ENCODE peak calls at places on chromosomes 5 and 9, in nine cellular contexts. One of them, this sample, is unnamed.

GRCh38 chr9:3329361-3329760 is 196.4 kb downstream of the RFX3 start:
- DNase-seq in BE2C: no peak
- DNase-seq in PC-9: no peak
- DNase-seq in H9: no peak
- DNase-seq in posterior cingulate gyrus: no peak
- DNase-seq in tibial nerve: no peak
- DNase-seq in stimulated activated CD4-positive, alpha-beta T cell treated with anti-CD3 and anti-CD28 coated beads, Interleukin-15, amount 100 ng/mL, for 1 hour: no peak
- DNase-seq in astrocyte of the hippocampus: no peak
- DNase-seq in germinal center: no peak
- DNase-seq in this sample: no peak

GRCh38 chr5:54691644-54692043 is 174.1 kb downstream of the SNX18 start:
- DNase-seq in BE2C: no peak
- DNase-seq in PC-9: no peak
- DNase-seq in H9: no peak
- DNase-seq in posterior cingulate gyrus: no peak
- DNase-seq in tibial nerve: no peak
- DNase-seq in stimulated activated CD4-positive, alpha-beta T cell treated with anti-CD3 and anti-CD28 coated beads, Interleukin-15, amount 100 ng/mL, for 1 hour: no peak
- DNase-seq in astrocyte of the hippocampus: no peak
- DNase-seq in germinal center: no peak
- DNase-seq in this sample: no peak

GRCh38 chr5:6714221-6715041 is 1.2 kb downstream of the TENT4A start:
- DNase-seq in BE2C: peak
- DNase-seq in PC-9: peak
- DNase-seq in H9: no peak
- DNase-seq in posterior cingulate gyrus: no peak
- DNase-seq in tibial nerve: no peak
- DNase-seq in stimulated activated CD4-positive, alpha-beta T cell treated with anti-CD3 and anti-CD28 coated beads, Interleukin-15, amount 100 ng/mL, for 1 hour: peak
- DNase-seq in astrocyte of the hippocampus: peak
- DNase-seq in germinal center: peak
- DNase-seq in this sample: peak

GRCh38 chr9:123562844-123563346 is 206.9 kb downstream of the CRB2 start:
- DNase-seq in BE2C: no peak
- DNase-seq in PC-9: no peak
- DNase-seq in H9: no peak
- DNase-seq in posterior cingulate gyrus: no peak
- DNase-seq in tibial nerve: no peak
- DNase-seq in stimulated activated CD4-positive, alpha-beta T cell treated with anti-CD3 and anti-CD28 coated beads, Interleukin-15, amount 100 ng/mL, for 1 hour: no peak
- DNase-seq in astrocyte of the hippocampus: peak
- DNase-seq in germinal center: no peak
- DNase-seq in this sample: no peak

GRCh38 chr5:671459-672328 is 21.5 kb downstream of the TPPP start:
- DNase-seq in BE2C: peak
- DNase-seq in PC-9: peak
- DNase-seq in H9: peak
- DNase-seq in posterior cingulate gyrus: peak
- DNase-seq in tibial nerve: peak
- DNase-seq in stimulated activated CD4-positive, alpha-beta T cell treated with anti-CD3 and anti-CD28 coated beads, Interleukin-15, amount 100 ng/mL, for 1 hour: peak
- DNase-seq in astrocyte of the hippocampus: peak
- DNase-seq in germinal center: peak
- DNase-seq in this sample: peak

GRCh38 chr5:57447656-57448055 is 35.0 kb downstream of the ACTBL2 start:
- DNase-seq in BE2C: no peak
- DNase-seq in PC-9: no peak
- DNase-seq in H9: no peak
- DNase-seq in posterior cingulate gyrus: no peak
- DNase-seq in tibial nerve: no peak
- DNase-seq in stimulated activated CD4-positive, alpha-beta T cell treated with anti-CD3 and anti-CD28 coated beads, Interleukin-15, amount 100 ng/mL, for 1 hour: no peak
- DNase-seq in astrocyte of the hippocampus: peak
- DNase-seq in germinal center: no peak
- DNase-seq in this sample: no peak

GRCh38 chr9:114123031-114123977 is 24.2 kb upstream of the KIF12 start:
- DNase-seq in BE2C: no peak
- DNase-seq in PC-9: no peak
- DNase-seq in H9: no peak
- DNase-seq in posterior cingulate gyrus: no peak
- DNase-seq in tibial nerve: no peak
- DNase-seq in stimulated activated CD4-positive, alpha-beta T cell treated with anti-CD3 and anti-CD28 coated beads, Interleukin-15, amount 100 ng/mL, for 1 hour: no peak
- DNase-seq in astrocyte of the hippocampus: no peak
- DNase-seq in germinal center: no peak
- DNase-seq in this sample: no peak

GRCh38 chr9:37452611-37453010 is 12.6 kb downstream of the ZBTB5 start:
- DNase-seq in BE2C: no peak
- DNase-seq in PC-9: no peak
- DNase-seq in H9: no peak
- DNase-seq in posterior cingulate gyrus: no peak
- DNase-seq in tibial nerve: no peak
- DNase-seq in stimulated activated CD4-positive, alpha-beta T cell treated with anti-CD3 and anti-CD28 coated beads, Interleukin-15, amount 100 ng/mL, for 1 hour: no peak
- DNase-seq in astrocyte of the hippocampus: no peak
- DNase-seq in germinal center: no peak
- DNase-seq in this sample: no peak

GRCh38 chr9:40911647-40912046 is 216.8 kb downstream of the FOXD4L6 start:
- DNase-seq in BE2C: no peak
- DNase-seq in PC-9: no peak
- DNase-seq in H9: no peak
- DNase-seq in posterior cingulate gyrus: no peak
- DNase-seq in tibial nerve: no peak
- DNase-seq in stimulated activated CD4-positive, alpha-beta T cell treated with anti-CD3 and anti-CD28 coated beads, Interleukin-15, amount 100 ng/mL, for 1 hour: no peak
- DNase-seq in astrocyte of the hippocampus: no peak
- DNase-seq in germinal center: no peak
- DNase-seq in this sample: no peak

GRCh38 chr5:129966071-129966470 is 61.8 kb downstream of the CHSY3 start:
- DNase-seq in BE2C: no peak
- DNase-seq in PC-9: no peak
- DNase-seq in H9: no peak
- DNase-seq in posterior cingulate gyrus: no peak
- DNase-seq in tibial nerve: no peak
- DNase-seq in stimulated activated CD4-positive, alpha-beta T cell treated with anti-CD3 and anti-CD28 coated beads, Interleukin-15, amount 100 ng/mL, for 1 hour: no peak
- DNase-seq in astrocyte of the hippocampus: no peak
- DNase-seq in germinal center: no peak
- DNase-seq in this sample: no peak

GRCh38 chr9:114271556-114272510 is 51.1 kb upstream of the ORM1 start:
- DNase-seq in BE2C: peak
- DNase-seq in PC-9: no peak
- DNase-seq in H9: peak
- DNase-seq in posterior cingulate gyrus: peak
- DNase-seq in tibial nerve: peak
- DNase-seq in stimulated activated CD4-positive, alpha-beta T cell treated with anti-CD3 and anti-CD28 coated beads, Interleukin-15, amount 100 ng/mL, for 1 hour: no peak
- DNase-seq in astrocyte of the hippocampus: no peak
- DNase-seq in germinal center: no peak
- DNase-seq in this sample: no peak

GRCh38 chr9:69317081-69317480 is 7.9 kb upstream of the ENTREP1 start:
- DNase-seq in BE2C: no peak
- DNase-seq in PC-9: no peak
- DNase-seq in H9: no peak
- DNase-seq in posterior cingulate gyrus: no peak
- DNase-seq in tibial nerve: no peak
- DNase-seq in stimulated activated CD4-positive, alpha-beta T cell treated with anti-CD3 and anti-CD28 coated beads, Interleukin-15, amount 100 ng/mL, for 1 hour: no peak
- DNase-seq in astrocyte of the hippocampus: no peak
- DNase-seq in germinal center: no peak
- DNase-seq in this sample: no peak

GRCh38 chr5:138985683-138986082 is 110.5 kb upstream of the LRRTM2 start:
- DNase-seq in BE2C: peak
- DNase-seq in PC-9: no peak
- DNase-seq in H9: peak
- DNase-seq in posterior cingulate gyrus: peak
- DNase-seq in tibial nerve: no peak
- DNase-seq in stimulated activated CD4-positive, alpha-beta T cell treated with anti-CD3 and anti-CD28 coated beads, Interleukin-15, amount 100 ng/mL, for 1 hour: no peak
- DNase-seq in astrocyte of the hippocampus: no peak
- DNase-seq in germinal center: no peak
- DNase-seq in this sample: no peak

GRCh38 chr5:120366047-120366446 is 98.1 kb upstream of the PRR16 start:
- DNase-seq in BE2C: no peak
- DNase-seq in PC-9: no peak
- DNase-seq in H9: no peak
- DNase-seq in posterior cingulate gyrus: no peak
- DNase-seq in tibial nerve: no peak
- DNase-seq in stimulated activated CD4-positive, alpha-beta T cell treated with anti-CD3 and anti-CD28 coated beads, Interleukin-15, amount 100 ng/mL, for 1 hour: no peak
- DNase-seq in astrocyte of the hippocampus: peak
- DNase-seq in germinal center: no peak
- DNase-seq in this sample: no peak

GRCh38 chr9:101481296-101481695 is 45.7 kb upstream of the ALDOB start:
- DNase-seq in BE2C: no peak
- DNase-seq in PC-9: no peak
- DNase-seq in H9: no peak
- DNase-seq in posterior cingulate gyrus: no peak
- DNase-seq in tibial nerve: no peak
- DNase-seq in stimulated activated CD4-positive, alpha-beta T cell treated with anti-CD3 and anti-CD28 coated beads, Interleukin-15, amount 100 ng/mL, for 1 hour: no peak
- DNase-seq in astrocyte of the hippocampus: no peak
- DNase-seq in germinal center: no peak
- DNase-seq in this sample: no peak

GRCh38 chr9:69549310-69550202 is 122.6 kb downstream of the APBA1 start:
- DNase-seq in BE2C: peak
- DNase-seq in PC-9: peak
- DNase-seq in H9: no peak
- DNase-seq in posterior cingulate gyrus: peak
- DNase-seq in tibial nerve: peak
- DNase-seq in stimulated activated CD4-positive, alpha-beta T cell treated with anti-CD3 and anti-CD28 coated beads, Interleukin-15, amount 100 ng/mL, for 1 hour: no peak
- DNase-seq in astrocyte of the hippocampus: peak
- DNase-seq in germinal center: peak
- DNase-seq in this sample: peak

GRCh38 chr5:15500326-15500958 is 462 bp downstream of the FBXL7 start:
- DNase-seq in BE2C: peak
- DNase-seq in PC-9: no peak
- DNase-seq in H9: peak
- DNase-seq in posterior cingulate gyrus: peak
- DNase-seq in tibial nerve: peak
- DNase-seq in stimulated activated CD4-positive, alpha-beta T cell treated with anti-CD3 and anti-CD28 coated beads, Interleukin-15, amount 100 ng/mL, for 1 hour: no peak
- DNase-seq in astrocyte of the hippocampus: peak
- DNase-seq in germinal center: no peak
- DNase-seq in this sample: no peak

GRCh38 chr9:18947772-18948391 is 85.1 kb downstream of the SAXO1 start:
- DNase-seq in BE2C: peak
- DNase-seq in PC-9: no peak
- DNase-seq in H9: no peak
- DNase-seq in posterior cingulate gyrus: no peak
- DNase-seq in tibial nerve: no peak
- DNase-seq in stimulated activated CD4-positive, alpha-beta T cell treated with anti-CD3 and anti-CD28 coated beads, Interleukin-15, amount 100 ng/mL, for 1 hour: no peak
- DNase-seq in astrocyte of the hippocampus: no peak
- DNase-seq in germinal center: no peak
- DNase-seq in this sample: no peak

GRCh38 chr5:149550267-149550582 is 1.0 kb downstream of the CSNK1A1 start:
- DNase-seq in BE2C: no peak
- DNase-seq in PC-9: no peak
- DNase-seq in H9: no peak
- DNase-seq in posterior cingulate gyrus: no peak
- DNase-seq in tibial nerve: peak
- DNase-seq in stimulated activated CD4-positive, alpha-beta T cell treated with anti-CD3 and anti-CD28 coated beads, Interleukin-15, amount 100 ng/mL, for 1 hour: no peak
- DNase-seq in astrocyte of the hippocampus: peak
- DNase-seq in germinal center: peak
- DNase-seq in this sample: no peak

GRCh38 chr5:15008476-15008875 is 136.9 kb upstream of the ANKH start:
- DNase-seq in BE2C: peak
- DNase-seq in PC-9: peak
- DNase-seq in H9: peak
- DNase-seq in posterior cingulate gyrus: peak
- DNase-seq in tibial nerve: peak
- DNase-seq in stimulated activated CD4-positive, alpha-beta T cell treated with anti-CD3 and anti-CD28 coated beads, Interleukin-15, amount 100 ng/mL, for 1 hour: no peak
- DNase-seq in astrocyte of the hippocampus: peak
- DNase-seq in germinal center: no peak
- DNase-seq in this sample: no peak

GRCh38 chr5:55232985-55233928 is at the start of gene CCNO:
- DNase-seq in BE2C: peak
- DNase-seq in PC-9: peak
- DNase-seq in H9: peak
- DNase-seq in posterior cingulate gyrus: peak
- DNase-seq in tibial nerve: peak
- DNase-seq in stimulated activated CD4-positive, alpha-beta T cell treated with anti-CD3 and anti-CD28 coated beads, Interleukin-15, amount 100 ng/mL, for 1 hour: peak
- DNase-seq in astrocyte of the hippocampus: peak
- DNase-seq in germinal center: peak
- DNase-seq in this sample: peak

GRCh38 chr5:35742006-35742405 is 114.7 kb upstream of the IL7R start:
- DNase-seq in BE2C: no peak
- DNase-seq in PC-9: no peak
- DNase-seq in H9: no peak
- DNase-seq in posterior cingulate gyrus: no peak
- DNase-seq in tibial nerve: no peak
- DNase-seq in stimulated activated CD4-positive, alpha-beta T cell treated with anti-CD3 and anti-CD28 coated beads, Interleukin-15, amount 100 ng/mL, for 1 hour: no peak
- DNase-seq in astrocyte of the hippocampus: no peak
- DNase-seq in germinal center: no peak
- DNase-seq in this sample: no peak

GRCh38 chr9:128369024-128369706 is 2.0 kb upstream of the URM1 start:
- DNase-seq in BE2C: no peak
- DNase-seq in PC-9: no peak
- DNase-seq in H9: no peak
- DNase-seq in posterior cingulate gyrus: no peak
- DNase-seq in tibial nerve: no peak
- DNase-seq in stimulated activated CD4-positive, alpha-beta T cell treated with anti-CD3 and anti-CD28 coated beads, Interleukin-15, amount 100 ng/mL, for 1 hour: no peak
- DNase-seq in astrocyte of the hippocampus: no peak
- DNase-seq in germinal center: no peak
- DNase-seq in this sample: no peak

GRCh38 chr9:124260769-124261603 is 3.2 kb downstream of the NEK6 start:
- DNase-seq in BE2C: no peak
- DNase-seq in PC-9: peak
- DNase-seq in H9: no peak
- DNase-seq in posterior cingulate gyrus: no peak
- DNase-seq in tibial nerve: no peak
- DNase-seq in stimulated activated CD4-positive, alpha-beta T cell treated with anti-CD3 and anti-CD28 coated beads, Interleukin-15, amount 100 ng/mL, for 1 hour: no peak
- DNase-seq in astrocyte of the hippocampus: peak
- DNase-seq in germinal center: no peak
- DNase-seq in this sample: no peak

GRCh38 chr9:68446836-68447235 is 90.4 kb downstream of the PGM5 start:
- DNase-seq in BE2C: no peak
- DNase-seq in PC-9: no peak
- DNase-seq in H9: no peak
- DNase-seq in posterior cingulate gyrus: no peak
- DNase-seq in tibial nerve: no peak
- DNase-seq in stimulated activated CD4-positive, alpha-beta T cell treated with anti-CD3 and anti-CD28 coated beads, Interleukin-15, amount 100 ng/mL, for 1 hour: no peak
- DNase-seq in astrocyte of the hippocampus: no peak
- DNase-seq in germinal center: no peak
- DNase-seq in this sample: no peak

GRCh38 chr5:103908327-103909099 is 345.9 kb upstream of the NUDT12 start:
- DNase-seq in BE2C: no peak
- DNase-seq in PC-9: no peak
- DNase-seq in H9: no peak
- DNase-seq in posterior cingulate gyrus: no peak
- DNase-seq in tibial nerve: no peak
- DNase-seq in stimulated activated CD4-positive, alpha-beta T cell treated with anti-CD3 and anti-CD28 coated beads, Interleukin-15, amount 100 ng/mL, for 1 hour: no peak
- DNase-seq in astrocyte of the hippocampus: no peak
- DNase-seq in germinal center: no peak
- DNase-seq in this sample: no peak

GRCh38 chr5:1444361-1445189 is 665 bp downstream of the SLC6A3 start:
- DNase-seq in BE2C: no peak
- DNase-seq in PC-9: no peak
- DNase-seq in H9: no peak
- DNase-seq in posterior cingulate gyrus: no peak
- DNase-seq in tibial nerve: no peak
- DNase-seq in stimulated activated CD4-positive, alpha-beta T cell treated with anti-CD3 and anti-CD28 coated beads, Interleukin-15, amount 100 ng/mL, for 1 hour: no peak
- DNase-seq in astrocyte of the hippocampus: no peak
- DNase-seq in germinal center: no peak
- DNase-seq in this sample: no peak

GRCh38 chr5:8650197-8650596 is 781.2 kb downstream of the MTRR start:
- DNase-seq in BE2C: no peak
- DNase-seq in PC-9: no peak
- DNase-seq in H9: no peak
- DNase-seq in posterior cingulate gyrus: no peak
- DNase-seq in tibial nerve: no peak
- DNase-seq in stimulated activated CD4-positive, alpha-beta T cell treated with anti-CD3 and anti-CD28 coated beads, Interleukin-15, amount 100 ng/mL, for 1 hour: no peak
- DNase-seq in astrocyte of the hippocampus: peak
- DNase-seq in germinal center: no peak
- DNase-seq in this sample: no peak

GRCh38 chr9:88106492-88106891 is 31.8 kb downstream of the SPATA31C2 start:
- DNase-seq in BE2C: no peak
- DNase-seq in PC-9: peak
- DNase-seq in H9: peak
- DNase-seq in posterior cingulate gyrus: no peak
- DNase-seq in tibial nerve: peak
- DNase-seq in stimulated activated CD4-positive, alpha-beta T cell treated with anti-CD3 and anti-CD28 coated beads, Interleukin-15, amount 100 ng/mL, for 1 hour: no peak
- DNase-seq in astrocyte of the hippocampus: peak
- DNase-seq in germinal center: no peak
- DNase-seq in this sample: peak

GRCh38 chr9:125649315-125649714 is 57.7 kb downstream of the MAPKAP1 start:
- DNase-seq in BE2C: no peak
- DNase-seq in PC-9: peak
- DNase-seq in H9: no peak
- DNase-seq in posterior cingulate gyrus: no peak
- DNase-seq in tibial nerve: no peak
- DNase-seq in stimulated activated CD4-positive, alpha-beta T cell treated with anti-CD3 and anti-CD28 coated beads, Interleukin-15, amount 100 ng/mL, for 1 hour: no peak
- DNase-seq in astrocyte of the hippocampus: peak
- DNase-seq in germinal center: no peak
- DNase-seq in this sample: peak

GRCh38 chr9:75378036-75378435 is 289.7 kb downstream of the OSTF1 start:
- DNase-seq in BE2C: peak
- DNase-seq in PC-9: no peak
- DNase-seq in H9: no peak
- DNase-seq in posterior cingulate gyrus: peak
- DNase-seq in tibial nerve: peak
- DNase-seq in stimulated activated CD4-positive, alpha-beta T cell treated with anti-CD3 and anti-CD28 coated beads, Interleukin-15, amount 100 ng/mL, for 1 hour: no peak
- DNase-seq in astrocyte of the hippocampus: peak
- DNase-seq in germinal center: no peak
- DNase-seq in this sample: no peak